ENCODE peak calls at places on chromosomes 1 and 21, in eight cellular contexts. G is EL; C is ACHN; B is GM13976; V is psoas muscle; O is IMR-90; F is effector CD4-positive, alpha-beta T cell; W is stimulated activated CD8-positive, alpha-beta memory T cell treated with anti-CD3 and anti-CD28 coated beads, Interleukin-15, amount 100 ng/mL, for 4 hours. Y is an unnamed sample.

GRCh38 chr1:109089242-109090015 is 1.1 kb upstream of the TMEM167B start:
- DNase-seq in G (peak), C (peak), B (no peak), V (peak), O (peak), F (no peak), W (no peak), Y (peak)

GRCh38 chr1:85121744-85122143 is 73.4 kb upstream of the MCOLN3 start:
- DNase-seq in G (peak), C (no peak), B (no peak), V (no peak), O (peak), F (no peak), W (no peak), Y (no peak)

GRCh38 chr1:166164995-166165660 is 1.7 kb downstream of the FAM78B start:
- DNase-seq in G (peak), C (peak), B (peak), V (peak), O (peak), F (no peak), W (no peak), Y (no peak)

GRCh38 chr1:231241751-231242150 is 739 bp downstream of the GNPAT start:
- DNase-seq in G (peak), C (peak), B (no peak), V (no peak), O (no peak), F (no peak), W (no peak), Y (peak)

GRCh38 chr1:58926177-58926576 is 142.3 kb upstream of the JUN start:
- DNase-seq in G (no peak), C (no peak), B (no peak), V (no peak), O (no peak), F (no peak), W (no peak), Y (no peak)

GRCh38 chr1:198024782-198025181 is 107.6 kb downstream of the LHX9 start:
- DNase-seq in G (peak), C (peak), B (no peak), V (no peak), O (peak), F (no peak), W (no peak), Y (peak)

GRCh38 chr1:154863702-154864174 is 6.3 kb downstream of the KCNN3 start:
- DNase-seq in G (peak), C (peak), B (peak), V (peak), O (peak), F (no peak), W (no peak), Y (no peak)

GRCh38 chr1:1892079-1892762 is 1.3 kb upstream of the GNB1 start:
- DNase-seq in G (no peak), C (no peak), B (no peak), V (peak), O (no peak), F (no peak), W (no peak), Y (no peak)

GRCh38 chr1:211537253-211537652 is 41.7 kb downstream of the SLC30A1 start:
- DNase-seq in G (no peak), C (no peak), B (no peak), V (no peak), O (peak), F (no peak), W (no peak), Y (no peak)

GRCh38 chr1:185644531-185644930 is 89.7 kb upstream of the HMCN1 start:
- DNase-seq in G (no peak), C (no peak), B (no peak), V (no peak), O (no peak), F (no peak), W (no peak), Y (no peak)

GRCh38 chr1:223844521-223844961 is 1.2 kb downstream of the TP53BP2 start:
- DNase-seq in G (peak), C (no peak), B (no peak), V (no peak), O (no peak), F (peak), W (no peak), Y (no peak)

GRCh38 chr1:42963378-42964005 is 4.8 kb upstream of the SLC2A1 start:
- DNase-seq in G (peak), C (no peak), B (no peak), V (no peak), O (peak), F (no peak), W (no peak), Y (no peak)

GRCh38 chr1:116164056-116164889 is 53.1 kb downstream of the MAB21L3 start:
- DNase-seq in G (peak), C (no peak), B (no peak), V (no peak), O (no peak), F (no peak), W (no peak), Y (peak)

GRCh38 chr1:214506972-214507431 is 44.4 kb downstream of the PTPN14 start:
- DNase-seq in G (no peak), C (peak), B (no peak), V (no peak), O (no peak), F (no peak), W (no peak), Y (no peak)

GRCh38 chr1:214664656-214665433 is 61.9 kb downstream of the CENPF start:
- DNase-seq in G (peak), C (no peak), B (no peak), V (no peak), O (peak), F (no peak), W (no peak), Y (no peak)

GRCh38 chr1:203508463-203508862 is 14.5 kb downstream of the OPTC start:
- DNase-seq in G (no peak), C (no peak), B (no peak), V (no peak), O (no peak), F (no peak), W (no peak), Y (no peak)

GRCh38 chr1:8554956-8555534 is 237.1 kb downstream of the SLC45A1 start:
- DNase-seq in G (peak), C (peak), B (no peak), V (no peak), O (peak), F (no peak), W (no peak), Y (peak)

GRCh38 chr1:88302843-88303486 is 381.1 kb upstream of the PKN2 start:
- DNase-seq in G (peak), C (peak), B (no peak), V (no peak), O (peak), F (no peak), W (no peak), Y (peak)

GRCh38 chr21:37413553-37414291 is 47.1 kb downstream of the DYRK1A start:
- DNase-seq in G (no peak), C (no peak), B (no peak), V (no peak), O (no peak), F (no peak), W (no peak), Y (no peak)

GRCh38 chr1:226403522-226404034 is 4.3 kb downstream of the PARP1 start:
- DNase-seq in G (peak), C (peak), B (no peak), V (no peak), O (peak), F (no peak), W (no peak), Y (no peak)

GRCh38 chr1:229344937-229345684 is 2.3 kb upstream of the CCSAP start:
- DNase-seq in G (peak), C (no peak), B (no peak), V (no peak), O (peak), F (no peak), W (no peak), Y (no peak)

GRCh38 chr1:228112167-228112566 is 3.1 kb upstream of the MRPL55 start:
- DNase-seq in G (no peak), C (no peak), B (no peak), V (no peak), O (no peak), F (no peak), W (no peak), Y (no peak)

GRCh38 chr21:16108561-16109070 is 378.8 kb downstream of the USP25 start:
- DNase-seq in G (no peak), C (no peak), B (no peak), V (no peak), O (no peak), F (no peak), W (no peak), Y (no peak)

GRCh38 chr1:201760516-201760915 is 68.4 kb upstream of the IPO9 start:
- DNase-seq in G (peak), C (no peak), B (no peak), V (no peak), O (peak), F (no peak), W (no peak), Y (no peak)

GRCh38 chr1:240031009-240031408 is 60.7 kb upstream of the FMN2 start:
- DNase-seq in G (peak), C (peak), B (no peak), V (no peak), O (peak), F (no peak), W (no peak), Y (no peak)

GRCh38 chr1:156543066-156543465 is 29.3 kb downstream of the IQGAP3 start:
- DNase-seq in G (no peak), C (no peak), B (no peak), V (no peak), O (no peak), F (no peak), W (no peak), Y (no peak)

GRCh38 chr1:44713321-44713781 is 17.6 kb downstream of the RNU5D-1 start:
- DNase-seq in G (no peak), C (no peak), B (no peak), V (no peak), O (no peak), F (no peak), W (no peak), Y (no peak)

Y was measured in NCI-H446.